ENCODE peak calls at places on chromosomes 6 and 20, in seven cellular contexts. X, R, G, U, Z, L and N are unnamed samples.

GRCh38 chr6:103522045-103522444 is 1337.7 kb downstream of the HACE1 start:
- DNase-seq in X (no peak), R (no peak), G (no peak), U (no peak), Z (no peak), L (no peak), N (no peak)

GRCh38 chr6:31776961-31777666 is at the start of gene VWA7:
- DNase-seq in X (peak; percentile 84), R (no peak), G (peak; percentile 95), U (peak; percentile 24), Z (peak; percentile 73), L (peak; percentile 83), N (no peak)

GRCh38 chr6:148934534-148934933 is 187.7 kb downstream of the UST start:
- DNase-seq in X (peak; percentile 52), R (no peak), G (no peak), U (peak; percentile 21), Z (peak; percentile 69), L (no peak), N (no peak)

GRCh38 chr6:13373488-13373886 is 45.1 kb upstream of the TBC1D7 start:
- DNase-seq in X (peak; percentile 48), R (no peak), G (no peak), U (no peak), Z (peak; percentile 41), L (no peak), N (no peak)

GRCh38 chr6:85516168-85516567 is 66.3 kb downstream of the NT5E start:
- DNase-seq in X (peak; percentile 44), R (no peak), G (no peak), U (no peak), Z (peak; percentile 46), L (no peak), N (no peak)

GRCh38 chr6:108798672-108799355 is 49.4 kb upstream of the ARMC2 start:
- DNase-seq in X (peak; percentile 48), R (no peak), G (no peak), U (peak; percentile 76), Z (no peak), L (no peak), N (no peak)

GRCh38 chr6:12113190-12113578 is 101.1 kb downstream of the HIVEP1 start:
- DNase-seq in X (peak; percentile 79), R (no peak), G (peak; percentile 47), U (no peak), Z (peak; percentile 93), L (peak; percentile 81), N (no peak)

GRCh38 chr20:18287915-18288747 is at the start of gene ZNF133:
- DNase-seq in X (peak; percentile 93), R (peak; percentile 87), G (peak; percentile 93), U (peak; percentile 96), Z (peak; percentile 93), L (peak; percentile 94), N (peak; percentile 90)

GRCh38 chr6:157597461-157598312 is 216.7 kb downstream of the ZDHHC14 start:
- DNase-seq in X (peak; percentile 52), R (no peak), G (peak; percentile 72), U (peak; percentile 26), Z (peak; percentile 53), L (peak; percentile 59), N (peak; percentile 36)

GRCh38 chr6:168823397-168824020 is 382.5 kb downstream of the SMOC2 start:
- DNase-seq in X (no peak), R (no peak), G (no peak), U (no peak), Z (no peak), L (no peak), N (no peak)

GRCh38 chr6:44439270-44440045 is 52.0 kb downstream of the CDC5L start:
- DNase-seq in X (peak; percentile 74), R (no peak), G (no peak), U (no peak), Z (peak; percentile 89), L (no peak), N (no peak)

GRCh38 chr20:43948455-43948854 is 33.8 kb downstream of the TOX2 start:
- DNase-seq in X (no peak), R (no peak), G (no peak), U (no peak), Z (no peak), L (no peak), N (no peak)

GRCh38 chr6:118708736-118709135 is 57.3 kb upstream of the CEP85L start:
- DNase-seq in X (peak; percentile 63), R (no peak), G (no peak), U (no peak), Z (peak; percentile 88), L (no peak), N (no peak)

GRCh38 chr6:25939593-25939992 is 9.1 kb upstream of the SLC17A2 start:
- DNase-seq in X (no peak), R (no peak), G (no peak), U (no peak), Z (no peak), L (no peak), N (no peak)

GRCh38 chr20:62494537-62494936 is 18.7 kb upstream of the GATA5 start:
- DNase-seq in X (no peak), R (no peak), G (no peak), U (no peak), Z (no peak), L (peak; percentile 33), N (no peak)

DNA sequence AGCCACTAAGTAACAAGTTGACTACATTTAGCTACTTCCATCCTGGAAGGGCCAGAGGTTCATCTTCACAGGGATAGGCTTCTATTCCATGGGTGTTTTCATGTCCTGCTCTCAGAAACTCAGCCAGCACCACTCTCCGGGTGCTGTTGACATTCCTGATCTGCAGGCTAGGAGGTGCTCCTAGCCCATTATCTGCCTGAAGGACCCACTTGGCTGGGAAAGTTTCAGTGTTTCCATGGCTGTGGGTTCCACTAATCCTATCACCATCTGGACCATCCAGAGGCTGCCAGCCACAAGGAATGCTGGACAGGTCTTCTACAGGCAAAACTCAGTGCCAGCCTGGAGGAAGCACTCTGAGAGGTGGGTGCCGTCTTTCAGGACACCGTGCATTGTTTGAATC is 45.2 kb downstream of the HLA-G start:
- DNase-seq in X (no peak), R (no peak), G (no peak), U (no peak), Z (no peak), L (no peak), N (no peak)
- TF ChIP-seq CTCF in X (no peak), R (no peak), G (no peak), U (no peak), Z (no peak), L (no peak), N (no peak)

DNA sequence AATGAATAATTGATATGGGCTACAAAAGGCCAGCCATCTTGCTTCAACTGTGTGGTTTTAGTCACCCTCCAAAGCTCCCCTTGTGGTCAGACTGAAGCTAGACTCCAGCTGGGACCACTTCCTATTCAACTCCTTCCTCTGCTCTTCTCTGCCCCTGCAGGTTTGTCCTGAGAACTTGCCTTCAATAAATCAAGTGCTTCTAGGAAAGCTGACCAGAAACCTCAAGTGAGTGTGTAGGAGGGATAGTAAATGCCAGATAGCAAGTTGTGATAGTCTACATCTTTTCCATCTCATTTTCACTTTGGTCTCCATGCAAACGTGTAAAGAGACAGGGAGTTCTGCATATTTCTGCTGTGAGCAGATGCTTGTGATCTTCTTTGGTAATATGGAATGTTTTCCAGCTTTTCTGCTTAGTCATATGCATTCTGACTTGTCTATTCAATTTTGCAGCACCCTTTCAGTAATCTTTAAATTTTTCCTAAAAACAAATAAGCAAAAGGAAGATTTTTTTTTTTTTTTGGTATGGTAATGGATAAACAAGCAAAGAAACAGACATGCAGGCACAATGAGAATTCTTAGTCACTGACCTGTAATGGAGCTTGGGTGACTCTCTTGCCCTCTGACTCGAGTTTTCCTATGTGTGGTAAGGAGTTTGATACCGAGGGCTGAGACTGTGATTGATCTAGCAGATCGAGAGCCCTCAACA is 201.3 kb upstream of the BTBD3 start:
- DNase-seq in X (peak; percentile 39), R (no peak), G (no peak), U (no peak), Z (peak; percentile 72), L (peak; percentile 0), N (peak; percentile 5)
- TF ChIP-seq CTCF in X (peak; percentile 46), R (no peak), G (no peak), U (no peak), Z (peak; percentile 53), L (no peak), N (peak; percentile 61)

DNA sequence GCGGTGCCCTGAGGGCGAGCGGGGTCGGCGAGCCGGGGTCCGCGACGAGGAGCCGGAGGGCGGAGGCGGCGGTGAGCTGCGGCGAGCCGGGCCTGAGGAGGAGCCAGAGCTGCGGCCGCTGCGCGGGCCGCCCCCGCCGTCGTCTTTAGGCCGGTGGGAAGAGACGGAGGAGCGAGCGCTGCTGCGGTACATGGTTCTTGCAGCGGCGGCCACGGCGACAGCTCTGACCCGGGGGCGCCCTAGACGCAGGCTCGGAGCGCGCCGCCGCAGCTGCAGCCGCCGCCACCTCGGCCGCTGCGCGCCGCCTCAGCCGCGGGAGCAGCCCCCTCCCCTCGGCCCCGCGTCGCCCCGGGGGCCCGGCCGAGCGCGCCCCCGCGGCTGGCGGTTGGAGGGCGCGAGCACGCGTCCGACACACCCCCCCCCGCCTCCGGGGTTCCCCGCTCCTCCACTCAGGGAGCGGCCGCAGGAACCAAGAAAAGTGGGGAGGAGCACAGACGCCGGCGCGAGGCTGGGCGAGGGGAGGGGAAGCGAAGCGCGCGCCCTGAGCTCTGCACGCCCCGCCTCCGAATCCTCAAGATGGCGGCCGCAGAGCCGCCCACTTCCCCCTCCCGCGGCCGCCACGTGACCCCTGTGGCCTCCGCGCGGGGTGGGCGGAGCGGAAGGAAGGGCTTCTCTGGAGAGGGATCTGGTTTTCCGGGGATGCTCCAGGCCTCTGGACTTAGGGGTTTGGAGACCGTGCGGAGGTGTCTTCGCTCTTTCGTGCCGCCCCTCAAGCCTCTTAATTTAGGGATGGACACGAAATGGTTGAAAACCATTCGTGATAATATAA is at the start of gene ZNF318:
- DNase-seq in X (peak; percentile 97), R (peak; percentile 93), G (peak; percentile 96), U (peak; percentile 96), Z (peak; percentile 96), L (peak; percentile 98), N (peak; percentile 90)
- TF ChIP-seq CTCF in X (no peak), R (no peak), G (no peak), U (no peak), Z (no peak), L (no peak), N (no peak)

GRCh38 chr6:5302995-5303622 is 41.8 kb downstream of the FARS2 start:
- DNase-seq in X (peak; percentile 42), R (no peak), G (peak; percentile 60), U (peak; percentile 62), Z (peak; percentile 27), L (peak; percentile 91), N (no peak)
- TF ChIP-seq CTCF in X (peak; percentile 50), R (no peak), G (peak; percentile 85), U (no peak), Z (peak; percentile 44), L (peak; percentile 94), N (peak; percentile 59)

GRCh38 chr6:133184798-133185380 is 56.3 kb upstream of the EYA4 start:
- DNase-seq in X (peak; percentile 60), R (no peak), G (no peak), U (no peak), Z (peak; percentile 60), L (peak; percentile 10), N (no peak)
- TF ChIP-seq CTCF in X (peak; percentile 63), R (peak; percentile 73), G (no peak), U (peak; percentile 88), Z (peak; percentile 46), L (peak; percentile 31), N (peak; percentile 76)

DNA sequence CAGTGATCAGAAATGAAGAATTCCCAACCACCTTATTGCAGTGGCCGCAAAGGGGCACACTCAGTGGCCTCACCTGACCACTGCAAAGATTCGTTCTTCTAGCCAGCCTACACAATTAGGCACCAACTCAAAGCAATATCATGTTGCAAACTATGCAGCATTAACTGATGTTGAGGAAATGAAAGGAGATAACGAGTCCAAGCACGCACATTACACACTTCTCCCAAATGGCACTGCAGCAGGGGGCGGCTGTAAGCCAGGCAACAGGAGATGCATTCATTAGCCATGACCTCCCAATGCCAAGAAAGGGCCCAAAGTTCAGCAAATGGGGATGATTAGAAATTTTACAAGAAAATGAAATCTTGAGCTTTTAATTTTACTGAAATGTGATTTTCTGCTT is 39.3 kb downstream of the ATXN1 start:
- DNase-seq in X (no peak), R (no peak), G (no peak), U (no peak), Z (no peak), L (no peak), N (no peak)
- TF ChIP-seq CTCF in X (no peak), R (no peak), G (no peak), U (no peak), Z (no peak), L (no peak), N (no peak)